ENCODE peak calls at places on chromosomes 3 and 15, in eight cellular contexts. One of them, this sample, is unnamed.

GRCh38 chr3:132787616-132788015 is 65.4 kb upstream of the NPHP3 start:
- DNase-seq in midbrain: no peak
- DNase-seq in substantia nigra: no peak
- DNase-seq in IMR-90: no peak
- DNase-seq in activated naive CD4-positive, alpha-beta T cell treated with anti-CD3 and anti-CD28 coated beads, Interleukin-2, amount 10 ng/mL, durations not matched to agents 7 days and 5 days: no peak
- DNase-seq in caudate nucleus: no peak
- DNase-seq in CD4-positive, alpha-beta T cell: no peak
- DNase-seq in kidney glomerular epithelial cell: no peak
- DNase-seq in this sample: no peak

GRCh38 chr3:71582612-71583568 is 638 bp downstream of the FOXP1 start:
- DNase-seq in midbrain: peak
- DNase-seq in substantia nigra: no peak
- DNase-seq in IMR-90: peak
- DNase-seq in activated naive CD4-positive, alpha-beta T cell treated with anti-CD3 and anti-CD28 coated beads, Interleukin-2, amount 10 ng/mL, durations not matched to agents 7 days and 5 days: peak
- DNase-seq in caudate nucleus: peak
- DNase-seq in CD4-positive, alpha-beta T cell: peak
- DNase-seq in kidney glomerular epithelial cell: no peak
- DNase-seq in this sample: peak

GRCh38 chr3:112519424-112520001 is 20.2 kb upstream of the BTLA start:
- DNase-seq in midbrain: peak
- DNase-seq in substantia nigra: no peak
- DNase-seq in IMR-90: peak
- DNase-seq in activated naive CD4-positive, alpha-beta T cell treated with anti-CD3 and anti-CD28 coated beads, Interleukin-2, amount 10 ng/mL, durations not matched to agents 7 days and 5 days: peak
- DNase-seq in caudate nucleus: no peak
- DNase-seq in CD4-positive, alpha-beta T cell: no peak
- DNase-seq in kidney glomerular epithelial cell: peak
- DNase-seq in this sample: peak

GRCh38 chr3:52128118-52128683 is 26.0 kb downstream of the POC1A start:
- DNase-seq in midbrain: no peak
- DNase-seq in substantia nigra: no peak
- DNase-seq in IMR-90: peak
- DNase-seq in activated naive CD4-positive, alpha-beta T cell treated with anti-CD3 and anti-CD28 coated beads, Interleukin-2, amount 10 ng/mL, durations not matched to agents 7 days and 5 days: no peak
- DNase-seq in caudate nucleus: no peak
- DNase-seq in CD4-positive, alpha-beta T cell: no peak
- DNase-seq in kidney glomerular epithelial cell: peak
- DNase-seq in this sample: peak

GRCh38 chr3:40044487-40044886 is 235.1 kb downstream of the MYRIP start:
- DNase-seq in midbrain: no peak
- DNase-seq in substantia nigra: no peak
- DNase-seq in IMR-90: no peak
- DNase-seq in activated naive CD4-positive, alpha-beta T cell treated with anti-CD3 and anti-CD28 coated beads, Interleukin-2, amount 10 ng/mL, durations not matched to agents 7 days and 5 days: no peak
- DNase-seq in caudate nucleus: no peak
- DNase-seq in CD4-positive, alpha-beta T cell: no peak
- DNase-seq in kidney glomerular epithelial cell: peak
- DNase-seq in this sample: peak

GRCh38 chr15:68384451-68385239 is 47.3 kb downstream of the ITGA11 start:
- DNase-seq in midbrain: no peak
- DNase-seq in substantia nigra: no peak
- DNase-seq in IMR-90: peak
- DNase-seq in activated naive CD4-positive, alpha-beta T cell treated with anti-CD3 and anti-CD28 coated beads, Interleukin-2, amount 10 ng/mL, durations not matched to agents 7 days and 5 days: no peak
- DNase-seq in caudate nucleus: no peak
- DNase-seq in CD4-positive, alpha-beta T cell: no peak
- DNase-seq in kidney glomerular epithelial cell: peak
- DNase-seq in this sample: peak

GRCh38 chr3:38646062-38646461 is 3.4 kb downstream of the SCN5A start:
- DNase-seq in midbrain: no peak
- DNase-seq in substantia nigra: no peak
- DNase-seq in IMR-90: no peak
- DNase-seq in activated naive CD4-positive, alpha-beta T cell treated with anti-CD3 and anti-CD28 coated beads, Interleukin-2, amount 10 ng/mL, durations not matched to agents 7 days and 5 days: no peak
- DNase-seq in caudate nucleus: no peak
- DNase-seq in CD4-positive, alpha-beta T cell: no peak
- DNase-seq in kidney glomerular epithelial cell: no peak
- DNase-seq in this sample: no peak

GRCh38 chr15:81296673-81297072 is 27.3 kb downstream of the STARD5 start:
- DNase-seq in midbrain: peak
- DNase-seq in substantia nigra: no peak
- DNase-seq in IMR-90: no peak
- DNase-seq in activated naive CD4-positive, alpha-beta T cell treated with anti-CD3 and anti-CD28 coated beads, Interleukin-2, amount 10 ng/mL, durations not matched to agents 7 days and 5 days: peak
- DNase-seq in caudate nucleus: no peak
- DNase-seq in CD4-positive, alpha-beta T cell: peak
- DNase-seq in kidney glomerular epithelial cell: no peak
- DNase-seq in this sample: no peak

GRCh38 chr3:114231616-114232015 is 5.8 kb downstream of the ZNF80 start:
- DNase-seq in midbrain: no peak
- DNase-seq in substantia nigra: no peak
- DNase-seq in IMR-90: no peak
- DNase-seq in activated naive CD4-positive, alpha-beta T cell treated with anti-CD3 and anti-CD28 coated beads, Interleukin-2, amount 10 ng/mL, durations not matched to agents 7 days and 5 days: peak
- DNase-seq in caudate nucleus: no peak
- DNase-seq in CD4-positive, alpha-beta T cell: peak
- DNase-seq in kidney glomerular epithelial cell: no peak
- DNase-seq in this sample: no peak